ENCODE peak calls at places on chromosomes 16 and 17, in four cellular contexts. One of them, this sample, is unnamed.

GRCh38 chr17:58517928-58518609 is 3.6 kb upstream of the MTMR4 start:
- DNase-seq in NCI-H460: peak; percentile 100
- DNase-seq in stimulated activated CD4-positive, alpha-beta T cell treated with anti-CD3 and anti-CD28 coated beads, TNF-alpha, amount 100 ng/mL, for 24 hours: peak; percentile 99
- DNase-seq in naive B cell: peak; percentile 100
- DNase-seq in this sample: peak; percentile 99

GRCh38 chr17:57677301-57677700 is 67.8 kb downstream of the CCDC182 start:
- DNase-seq in NCI-H460: no peak
- DNase-seq in naive B cell: no peak
- DNase-seq in stimulated activated CD4-positive, alpha-beta T cell treated with anti-CD3 and anti-CD28 coated beads, TNF-alpha, amount 100 ng/mL, for 24 hours: no peak
- DNase-seq in this sample: no peak

GRCh38 chr17:66339563-66339962 is 37.1 kb downstream of the PRKCA start:
- DNase-seq in NCI-H460: no peak
- DNase-seq in stimulated activated CD4-positive, alpha-beta T cell treated with anti-CD3 and anti-CD28 coated beads, TNF-alpha, amount 100 ng/mL, for 24 hours: no peak
- DNase-seq in naive B cell: no peak
- DNase-seq in this sample: no peak

GRCh38 chr17:83180996-83181481 is 101.6 kb downstream of the METRNL start:
- DNase-seq in naive B cell: no peak
- DNase-seq in NCI-H460: no peak
- DNase-seq in stimulated activated CD4-positive, alpha-beta T cell treated with anti-CD3 and anti-CD28 coated beads, TNF-alpha, amount 100 ng/mL, for 24 hours: no peak
- DNase-seq in this sample: no peak

GRCh38 chr17:29617481-29618271 is 5.0 kb downstream of the CORO6 start:
- DNase-seq in NCI-H460: peak; percentile 59
- DNase-seq in stimulated activated CD4-positive, alpha-beta T cell treated with anti-CD3 and anti-CD28 coated beads, TNF-alpha, amount 100 ng/mL, for 24 hours: peak; percentile 76
- DNase-seq in naive B cell: peak; percentile 83
- DNase-seq in this sample: peak; percentile 53

GRCh38 chr17:4247981-4248388 is 15.8 kb downstream of the ANKFY1 start:
- DNase-seq in naive B cell: no peak
- DNase-seq in NCI-H460: no peak
- DNase-seq in stimulated activated CD4-positive, alpha-beta T cell treated with anti-CD3 and anti-CD28 coated beads, TNF-alpha, amount 100 ng/mL, for 24 hours: no peak
- DNase-seq in this sample: no peak

GRCh38 chr16:85010931-85011845 is at the start of gene ZDHHC7:
- DNase-seq in NCI-H460: peak; percentile 62
- DNase-seq in naive B cell: peak; percentile 83
- DNase-seq in stimulated activated CD4-positive, alpha-beta T cell treated with anti-CD3 and anti-CD28 coated beads, TNF-alpha, amount 100 ng/mL, for 24 hours: peak; percentile 70
- DNase-seq in this sample: peak; percentile 47

GRCh38 chr16:24419709-24420108 is 119.7 kb upstream of the RBBP6 start:
- DNase-seq in NCI-H460: no peak
- DNase-seq in stimulated activated CD4-positive, alpha-beta T cell treated with anti-CD3 and anti-CD28 coated beads, TNF-alpha, amount 100 ng/mL, for 24 hours: no peak
- DNase-seq in naive B cell: no peak
- DNase-seq in this sample: peak; percentile 46

GRCh38 chr17:65102788-65103187 is 34.4 kb upstream of the RGS9 start:
- DNase-seq in NCI-H460: no peak
- DNase-seq in naive B cell: no peak
- DNase-seq in stimulated activated CD4-positive, alpha-beta T cell treated with anti-CD3 and anti-CD28 coated beads, TNF-alpha, amount 100 ng/mL, for 24 hours: no peak
- DNase-seq in this sample: no peak

GRCh38 chr17:6305613-6306360 is 129.1 kb downstream of the AIPL1 start:
- DNase-seq in stimulated activated CD4-positive, alpha-beta T cell treated with anti-CD3 and anti-CD28 coated beads, TNF-alpha, amount 100 ng/mL, for 24 hours: no peak
- DNase-seq in NCI-H460: no peak
- DNase-seq in naive B cell: no peak
- DNase-seq in this sample: no peak

GRCh38 chr17:36945959-36946725 is 2.6 kb upstream of the AATF start:
- DNase-seq in naive B cell: no peak
- DNase-seq in NCI-H460: no peak
- DNase-seq in stimulated activated CD4-positive, alpha-beta T cell treated with anti-CD3 and anti-CD28 coated beads, TNF-alpha, amount 100 ng/mL, for 24 hours: no peak
- DNase-seq in this sample: no peak

GRCh38 chr16:69306031-69306430 is 5.1 kb upstream of the VPS4A start:
- DNase-seq in NCI-H460: no peak
- DNase-seq in stimulated activated CD4-positive, alpha-beta T cell treated with anti-CD3 and anti-CD28 coated beads, TNF-alpha, amount 100 ng/mL, for 24 hours: no peak
- DNase-seq in naive B cell: no peak
- DNase-seq in this sample: no peak

GRCh38 chr17:2060681-2061440 is 6.0 kb downstream of the HIC1 start:
- DNase-seq in stimulated activated CD4-positive, alpha-beta T cell treated with anti-CD3 and anti-CD28 coated beads, TNF-alpha, amount 100 ng/mL, for 24 hours: no peak
- DNase-seq in naive B cell: no peak
- DNase-seq in NCI-H460: no peak
- DNase-seq in this sample: no peak

GRCh38 chr16:59210955-59211541 is 476.9 kb upstream of the GOT2 start:
- DNase-seq in stimulated activated CD4-positive, alpha-beta T cell treated with anti-CD3 and anti-CD28 coated beads, TNF-alpha, amount 100 ng/mL, for 24 hours: no peak
- DNase-seq in NCI-H460: peak; percentile 85
- DNase-seq in naive B cell: no peak
- DNase-seq in this sample: no peak

GRCh38 chr17:29089601-29090044 is 46.7 kb downstream of the PIPOX start:
- DNase-seq in naive B cell: no peak
- DNase-seq in stimulated activated CD4-positive, alpha-beta T cell treated with anti-CD3 and anti-CD28 coated beads, TNF-alpha, amount 100 ng/mL, for 24 hours: no peak
- DNase-seq in NCI-H460: no peak
- DNase-seq in this sample: no peak

GRCh38 chr17:40290629-40291296 is 3.1 kb downstream of the CDC6 start:
- DNase-seq in naive B cell: peak; percentile 15
- DNase-seq in stimulated activated CD4-positive, alpha-beta T cell treated with anti-CD3 and anti-CD28 coated beads, TNF-alpha, amount 100 ng/mL, for 24 hours: peak; percentile 24
- DNase-seq in NCI-H460: peak; percentile 74
- DNase-seq in this sample: peak; percentile 40

GRCh38 chr16:21100447-21100846 is 50.2 kb downstream of the DNAH3 start:
- DNase-seq in naive B cell: no peak
- DNase-seq in stimulated activated CD4-positive, alpha-beta T cell treated with anti-CD3 and anti-CD28 coated beads, TNF-alpha, amount 100 ng/mL, for 24 hours: no peak
- DNase-seq in NCI-H460: peak; percentile 71
- DNase-seq in this sample: no peak

GRCh38 chr17:52885882-52886281 is 727.4 kb upstream of the CA10 start:
- DNase-seq in stimulated activated CD4-positive, alpha-beta T cell treated with anti-CD3 and anti-CD28 coated beads, TNF-alpha, amount 100 ng/mL, for 24 hours: no peak
- DNase-seq in naive B cell: no peak
- DNase-seq in NCI-H460: no peak
- DNase-seq in this sample: no peak

GRCh38 chr17:31931781-31932180 is 5.0 kb upstream of the SUZ12 start:
- DNase-seq in NCI-H460: no peak
- DNase-seq in stimulated activated CD4-positive, alpha-beta T cell treated with anti-CD3 and anti-CD28 coated beads, TNF-alpha, amount 100 ng/mL, for 24 hours: no peak
- DNase-seq in naive B cell: no peak
- DNase-seq in this sample: no peak

GRCh38 chr17:38322156-38322779 is 21.5 kb downstream of the GPR179 start:
- DNase-seq in stimulated activated CD4-positive, alpha-beta T cell treated with anti-CD3 and anti-CD28 coated beads, TNF-alpha, amount 100 ng/mL, for 24 hours: peak; percentile 61
- DNase-seq in NCI-H460: peak; percentile 58
- DNase-seq in naive B cell: peak; percentile 59
- DNase-seq in this sample: peak; percentile 22

GRCh38 chr17:34318474-34318873 is 761 bp upstream of the CCL8 start:
- DNase-seq in NCI-H460: no peak
- DNase-seq in stimulated activated CD4-positive, alpha-beta T cell treated with anti-CD3 and anti-CD28 coated beads, TNF-alpha, amount 100 ng/mL, for 24 hours: no peak
- DNase-seq in naive B cell: no peak
- DNase-seq in this sample: no peak

GRCh38 chr17:47203984-47204721 is 5.0 kb upstream of the MYL4 start:
- DNase-seq in naive B cell: peak; percentile 25
- DNase-seq in NCI-H460: no peak
- DNase-seq in stimulated activated CD4-positive, alpha-beta T cell treated with anti-CD3 and anti-CD28 coated beads, TNF-alpha, amount 100 ng/mL, for 24 hours: no peak
- DNase-seq in this sample: no peak

GRCh38 chr17:21362331-21362931 is 13.7 kb upstream of the KCNJ12 start:
- DNase-seq in NCI-H460: no peak
- DNase-seq in stimulated activated CD4-positive, alpha-beta T cell treated with anti-CD3 and anti-CD28 coated beads, TNF-alpha, amount 100 ng/mL, for 24 hours: no peak
- DNase-seq in naive B cell: no peak
- DNase-seq in this sample: no peak

GRCh38 chr17:75455896-75456416 is 479 bp upstream of the TMEM94 start:
- DNase-seq in NCI-H460: no peak
- DNase-seq in naive B cell: no peak
- DNase-seq in stimulated activated CD4-positive, alpha-beta T cell treated with anti-CD3 and anti-CD28 coated beads, TNF-alpha, amount 100 ng/mL, for 24 hours: peak; percentile 5
- DNase-seq in this sample: no peak

GRCh38 chr17:61399131-61400057 is at the start of gene TBX2:
- DNase-seq in NCI-H460: peak; percentile 88
- DNase-seq in stimulated activated CD4-positive, alpha-beta T cell treated with anti-CD3 and anti-CD28 coated beads, TNF-alpha, amount 100 ng/mL, for 24 hours: no peak
- DNase-seq in naive B cell: no peak
- DNase-seq in this sample: no peak

GRCh38 chr17:60077672-60078519 is 825 bp downstream of the HEATR6 start:
- DNase-seq in naive B cell: peak; percentile 49
- DNase-seq in stimulated activated CD4-positive, alpha-beta T cell treated with anti-CD3 and anti-CD28 coated beads, TNF-alpha, amount 100 ng/mL, for 24 hours: peak; percentile 29
- DNase-seq in NCI-H460: peak; percentile 6
- DNase-seq in this sample: no peak

GRCh38 chr17:10871914-10872313 is 34.0 kb upstream of the PIRT start:
- DNase-seq in stimulated activated CD4-positive, alpha-beta T cell treated with anti-CD3 and anti-CD28 coated beads, TNF-alpha, amount 100 ng/mL, for 24 hours: no peak
- DNase-seq in NCI-H460: no peak
- DNase-seq in naive B cell: no peak
- DNase-seq in this sample: no peak

GRCh38 chr16:81996664-81997529 is 14.4 kb downstream of the SDR42E1 start:
- DNase-seq in naive B cell: no peak
- DNase-seq in stimulated activated CD4-positive, alpha-beta T cell treated with anti-CD3 and anti-CD28 coated beads, TNF-alpha, amount 100 ng/mL, for 24 hours: no peak
- DNase-seq in NCI-H460: peak; percentile 51
- DNase-seq in this sample: no peak

GRCh38 chr17:15287533-15288267 is 22.6 kb upstream of the PMP22 start:
- DNase-seq in stimulated activated CD4-positive, alpha-beta T cell treated with anti-CD3 and anti-CD28 coated beads, TNF-alpha, amount 100 ng/mL, for 24 hours: no peak
- DNase-seq in naive B cell: no peak
- DNase-seq in NCI-H460: no peak
- DNase-seq in this sample: no peak

GRCh38 chr16:28897826-28898225 is 19.5 kb downstream of the ATP2A1 start:
- DNase-seq in naive B cell: no peak
- DNase-seq in stimulated activated CD4-positive, alpha-beta T cell treated with anti-CD3 and anti-CD28 coated beads, TNF-alpha, amount 100 ng/mL, for 24 hours: no peak
- DNase-seq in NCI-H460: no peak
- DNase-seq in this sample: no peak

GRCh38 chr17:69870751-69871199 is 204.2 kb upstream of the KCNJ16 start:
- DNase-seq in naive B cell: no peak
- DNase-seq in stimulated activated CD4-positive, alpha-beta T cell treated with anti-CD3 and anti-CD28 coated beads, TNF-alpha, amount 100 ng/mL, for 24 hours: no peak
- DNase-seq in NCI-H460: no peak
- DNase-seq in this sample: no peak

GRCh38 chr17:77613181-77613580 is 345.3 kb upstream of the TNRC6C start:
- DNase-seq in NCI-H460: no peak
- DNase-seq in naive B cell: no peak
- DNase-seq in stimulated activated CD4-positive, alpha-beta T cell treated with anti-CD3 and anti-CD28 coated beads, TNF-alpha, amount 100 ng/mL, for 24 hours: no peak
- DNase-seq in this sample: no peak

GRCh38 chr16:79076039-79076767 is 524.3 kb downstream of the MAF start:
- DNase-seq in stimulated activated CD4-positive, alpha-beta T cell treated with anti-CD3 and anti-CD28 coated beads, TNF-alpha, amount 100 ng/mL, for 24 hours: no peak
- DNase-seq in NCI-H460: no peak
- DNase-seq in naive B cell: no peak
- DNase-seq in this sample: no peak

GRCh38 chr16:53773150-53773846 is 69.3 kb downstream of the FTO start:
- DNase-seq in naive B cell: peak; percentile 5
- DNase-seq in stimulated activated CD4-positive, alpha-beta T cell treated with anti-CD3 and anti-CD28 coated beads, TNF-alpha, amount 100 ng/mL, for 24 hours: no peak
- DNase-seq in NCI-H460: peak; percentile 72
- DNase-seq in this sample: no peak

GRCh38 chr17:2053380-2054261 is 1.3 kb upstream of the HIC1 start:
- DNase-seq in naive B cell: peak; percentile 66
- DNase-seq in NCI-H460: peak; percentile 33
- DNase-seq in stimulated activated CD4-positive, alpha-beta T cell treated with anti-CD3 and anti-CD28 coated beads, TNF-alpha, amount 100 ng/mL, for 24 hours: peak; percentile 56
- DNase-seq in this sample: no peak

GRCh38 chr17:58335061-58335731 is 6.6 kb upstream of the TSPOAP1 start:
- DNase-seq in naive B cell: no peak
- DNase-seq in stimulated activated CD4-positive, alpha-beta T cell treated with anti-CD3 and anti-CD28 coated beads, TNF-alpha, amount 100 ng/mL, for 24 hours: no peak
- DNase-seq in NCI-H460: no peak
- DNase-seq in this sample: no peak

This sample was measured in GM12864.